ENCODE peak calls at places on chromosomes 3 and 15, in six cellular contexts. U, X, Z, F, Q and E are unnamed samples.

GRCh38 chr3:14124223-14124614 is 451 bp downstream of the CHCHD4 start:
- DNase-seq in U (peak; percentile 82), X (no peak), Z (no peak), F (no peak), Q (peak; percentile 68), E (no peak)

GRCh38 chr15:94274745-94275144 is 43.4 kb downstream of the MCTP2 start:
- DNase-seq in U (no peak), X (no peak), Z (no peak), F (no peak), Q (no peak), E (no peak)

GRCh38 chr3:42544492-42545283 is 37.1 kb downstream of the SEC22C start:
- DNase-seq in U (peak; percentile 57), X (no peak), Z (peak; percentile 9), F (no peak), Q (peak; percentile 48), E (no peak)

GRCh38 chr15:41775651-41776050 is 1.4 kb downstream of the MAPKBP1 start:
- DNase-seq in U (no peak), X (no peak), Z (no peak), F (no peak), Q (no peak), E (no peak)

GRCh38 chr3:129617381-129618185 is 11.1 kb upstream of the PLXND1 start:
- DNase-seq in U (no peak), X (no peak), Z (no peak), F (no peak), Q (no peak), E (no peak)

GRCh38 chr15:38522922-38523321 is 41.7 kb downstream of the RASGRP1 start:
- DNase-seq in U (no peak), X (no peak), Z (no peak), F (no peak), Q (no peak), E (no peak)

GRCh38 chr3:36740822-36741221 is 23.5 kb downstream of the DCLK3 start:
- DNase-seq in U (no peak), X (no peak), Z (no peak), F (no peak), Q (no peak), E (no peak)

GRCh38 chr15:90594297-90594696 is 64.6 kb downstream of the CRTC3 start:
- DNase-seq in U (no peak), X (no peak), Z (no peak), F (no peak), Q (no peak), E (no peak)

GRCh38 chr3:58164199-58164879 is 46.4 kb downstream of the DNASE1L3 start:
- DNase-seq in U (peak; percentile 18), X (no peak), Z (peak; percentile 84), F (no peak), Q (no peak), E (no peak)

GRCh38 chr3:42633544-42633943 is 20.0 kb upstream of the ZBTB47 start:
- DNase-seq in U (no peak), X (no peak), Z (no peak), F (no peak), Q (no peak), E (no peak)

GRCh38 chr3:186949281-186949982 is 19.1 kb downstream of the ST6GAL1 start:
- DNase-seq in U (no peak), X (no peak), Z (no peak), F (no peak), Q (no peak), E (no peak)

GRCh38 chr3:78729921-78730320 is 1037.9 kb downstream of the ROBO1 start:
- DNase-seq in U (peak; percentile 17), X (no peak), Z (no peak), F (no peak), Q (no peak), E (no peak)

GRCh38 chr3:126537730-126538281 is 13.9 kb downstream of the CHST13 start:
- DNase-seq in U (no peak), X (no peak), Z (no peak), F (no peak), Q (no peak), E (no peak)

GRCh38 chr3:98612996-98613517 is 19.6 kb upstream of the CPOX start:
- DNase-seq in U (no peak), X (no peak), Z (no peak), F (no peak), Q (no peak), E (no peak)

GRCh38 chr3:33137691-33138090 is 23.9 kb downstream of the CRTAP start:
- DNase-seq in U (no peak), X (no peak), Z (no peak), F (no peak), Q (no peak), E (no peak)

GRCh38 chr3:15015456-15015855 is 49.7 kb downstream of the MRPS25 start:
- DNase-seq in U (peak; percentile 40), X (no peak), Z (no peak), F (no peak), Q (no peak), E (no peak)

GRCh38 chr3:20905210-20905805 is 719.3 kb upstream of the SGO1 start:
- DNase-seq in U (no peak), X (peak; percentile 8), Z (no peak), F (no peak), Q (no peak), E (no peak)

GRCh38 chr3:171444291-171444690 is 15.9 kb downstream of the TNIK start:
- DNase-seq in U (no peak), X (no peak), Z (no peak), F (no peak), Q (no peak), E (no peak)

DNA sequence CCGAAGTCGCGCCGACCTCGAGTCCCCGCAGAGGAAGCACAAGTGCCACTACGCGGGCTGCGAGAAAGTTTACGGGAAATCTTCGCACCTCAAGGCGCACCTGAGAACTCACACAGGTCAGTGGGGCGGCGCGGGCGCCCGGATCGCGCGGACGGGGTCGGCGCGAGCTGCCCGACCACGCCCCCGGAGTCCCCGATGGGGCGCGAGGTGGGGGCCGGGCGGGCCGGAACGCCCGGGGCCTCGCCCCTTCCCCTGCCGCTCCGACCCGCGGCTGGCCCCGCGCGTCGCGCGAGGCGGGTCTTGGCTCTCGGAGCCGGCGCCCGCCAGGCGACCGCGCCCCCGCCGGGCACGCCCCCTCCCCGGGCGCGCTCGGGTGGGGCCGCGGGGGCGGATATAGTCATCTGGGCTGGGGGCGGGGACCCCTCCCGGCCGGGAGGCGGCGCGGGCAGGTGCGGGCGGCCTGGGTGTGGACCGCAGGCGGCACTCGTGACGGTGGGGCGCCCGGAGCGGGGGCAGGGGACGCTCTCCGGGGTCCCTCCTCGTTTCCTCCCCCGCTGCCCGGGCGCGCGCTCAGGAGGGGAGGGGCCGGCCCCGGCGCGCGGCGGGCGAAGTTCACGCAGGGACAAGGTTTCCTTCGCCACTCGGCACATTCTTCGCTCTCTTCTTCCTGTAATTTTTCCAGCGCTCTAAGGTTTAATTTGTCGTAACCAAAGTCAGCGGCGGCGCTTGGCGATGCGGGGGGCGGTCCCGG is 1.2 kb downstream of the KLF13 start:
- DNase-seq in U (peak; percentile 69), X (no peak), Z (peak; percentile 44), F (peak; percentile 8), Q (peak; percentile 72), E (no peak)
- TF ChIP-seq CTCF in U (no peak), X (no peak), Z (no peak), F (no peak), Q (no peak), E (no peak)

GRCh38 chr15:82992436-82992835 is 6.4 kb downstream of the RAMAC start:
- DNase-seq in U (no peak), X (no peak), Z (no peak), F (no peak), Q (no peak), E (no peak)
- TF ChIP-seq CTCF in U (no peak), X (no peak), Z (no peak), F (no peak), Q (no peak), E (no peak)

GRCh38 chr3:193605876-193606275 is 12.9 kb downstream of the OPA1 start:
- DNase-seq in U (peak; percentile 73), X (peak; percentile 16), Z (peak; percentile 56), F (peak; percentile 58), Q (peak; percentile 76), E (no peak)
- TF ChIP-seq CTCF in U (peak; percentile 82), X (peak; percentile 87), Z (peak; percentile 87), F (peak; percentile 93), Q (peak; percentile 86), E (peak; percentile 74)

GRCh38 chr3:9826815-9827574 is 16.8 kb downstream of the RPUSD3 start:
- DNase-seq in U (peak; percentile 19), X (no peak), Z (no peak), F (peak; percentile 12), Q (no peak), E (no peak)
- TF ChIP-seq CTCF in U (peak; percentile 10), X (peak; percentile 22), Z (peak; percentile 8), F (peak; percentile 67), Q (no peak), E (no peak)

GRCh38 chr15:31892513-31892912 is 137.8 kb upstream of the CHRNA7 start:
- DNase-seq in U (no peak), X (no peak), Z (no peak), F (no peak), Q (no peak), E (no peak)

GRCh38 chr15:31887246-31887645 is 143.1 kb upstream of the CHRNA7 start:
- DNase-seq in U (no peak), X (no peak), Z (no peak), F (no peak), Q (peak; percentile 11), E (no peak)
- TF ChIP-seq CTCF in U (no peak), X (no peak), Z (no peak), F (peak; percentile 15), Q (no peak), E (no peak)

GRCh38 chr3:17927036-17927435 is 184.6 kb upstream of the TBC1D5 start:
- DNase-seq in U (no peak), X (no peak), Z (no peak), F (no peak), Q (no peak), E (no peak)

GRCh38 chr3:17928502-17929145 is 186.2 kb upstream of the TBC1D5 start:
- DNase-seq in U (no peak), X (no peak), Z (no peak), F (no peak), Q (no peak), E (no peak)

GRCh38 chr3:17935217-17935616 is 192.8 kb upstream of the TBC1D5 start:
- DNase-seq in U (peak; percentile 3), X (no peak), Z (no peak), F (peak; percentile 28), Q (peak; percentile 64), E (no peak)

GRCh38 chr3:17932372-17932771 is 189.9 kb upstream of the TBC1D5 start:
- DNase-seq in U (no peak), X (no peak), Z (no peak), F (no peak), Q (no peak), E (no peak)

DNA sequence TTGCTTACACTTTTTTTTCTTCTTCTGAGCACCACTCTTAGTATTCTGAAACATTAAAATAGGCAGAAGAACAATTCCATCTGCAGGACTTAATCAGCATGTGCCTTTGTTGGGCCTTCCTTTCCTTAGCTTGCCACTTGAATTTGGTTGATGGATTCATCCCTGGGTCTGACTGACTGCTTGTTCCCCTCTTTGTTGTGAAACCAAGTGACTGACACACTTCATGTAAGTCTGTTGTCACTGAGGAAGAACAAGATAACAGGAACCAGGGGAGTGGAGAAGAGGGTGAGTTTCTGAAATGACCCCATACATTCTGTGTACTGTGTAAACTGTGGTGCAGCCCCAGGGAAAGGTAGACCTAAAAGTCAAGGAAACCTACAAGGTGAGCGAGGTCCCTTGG is 188.7 kb upstream of the TBC1D5 start:
- DNase-seq in U (no peak), X (no peak), Z (no peak), F (no peak), Q (no peak), E (no peak)
- TF ChIP-seq CTCF in U (no peak), X (no peak), Z (no peak), F (no peak), Q (no peak), E (no peak)

GRCh38 chr15:64844576-64845140 is 2.9 kb downstream of the PLEKHO2 start:
- DNase-seq in U (no peak), X (no peak), Z (no peak), F (no peak), Q (no peak), E (no peak)
- TF ChIP-seq CTCF in U (no peak), X (no peak), Z (no peak), F (no peak), Q (no peak), E (no peak)